ENCODE peak calls at places on chromosome 1, in seven cellular contexts. X is AG04450, N is stomach, Y is fibroblast of lung, G is esophagus muscularis mucosa, U is heart left ventricle, W is pancreas. K is an unnamed sample.

GRCh38 chr1:111045033-111045722 is 81.5 kb upstream of the LRIF1 start:
- DNase-seq in X (no peak), N (peak; percentile 76), Y (no peak), G (no peak), U (no peak), W (no peak), K (no peak)

GRCh38 chr1:33852711-33853110 is 11.2 kb upstream of the HMGB4 start:
- DNase-seq in X (no peak), N (no peak), Y (no peak), G (no peak), U (no peak), W (no peak), K (no peak)

GRCh38 chr1:56429288-56429687 is 150.1 kb downstream of the PLPP3 start:
- DNase-seq in X (no peak), N (no peak), Y (no peak), G (no peak), U (no peak), W (no peak), K (no peak)

GRCh38 chr1:224497714-224498573 is 63.3 kb upstream of the WDR26 start:
- DNase-seq in X (no peak), N (peak; percentile 36), Y (peak; percentile 93), G (no peak), U (no peak), W (no peak), K (peak; percentile 89)

GRCh38 chr1:228309548-228310067 is 97.0 kb downstream of the TRIM11 start:
- DNase-seq in X (no peak), N (peak; percentile 22), Y (no peak), G (no peak), U (no peak), W (no peak), K (no peak)

GRCh38 chr1:205239078-205239477 is 11.3 kb downstream of the TMCC2 start:
- DNase-seq in X (no peak), N (peak; percentile 10), Y (no peak), G (no peak), U (no peak), W (no peak), K (no peak)

GRCh38 chr1:53316058-53316741 is 11.7 kb downstream of the LRP8 start:
- DNase-seq in X (no peak), N (no peak), Y (no peak), G (no peak), U (no peak), W (no peak), K (no peak)

GRCh38 chr1:86860020-86860419 is 53.9 kb downstream of the SELENOF start:
- DNase-seq in X (no peak), N (no peak), Y (no peak), G (no peak), U (no peak), W (no peak), K (no peak)

GRCh38 chr1:223363856-223364684 is at the start of gene SUSD4:
- DNase-seq in X (no peak), N (peak; percentile 82), Y (peak; percentile 14), G (no peak), U (peak; percentile 29), W (peak; percentile 79), K (no peak)

GRCh38 chr1:198776602-198777029 is 137.8 kb downstream of the PTPRC start:
- DNase-seq in X (peak; percentile 67), N (no peak), Y (peak; percentile 99), G (no peak), U (peak; percentile 57), W (no peak), K (peak; percentile 97)

GRCh38 chr1:87864676-87865075 is 536.0 kb downstream of the LMO4 start:
- DNase-seq in X (no peak), N (no peak), Y (no peak), G (no peak), U (no peak), W (no peak), K (no peak)

GRCh38 chr1:147585640-147586383 is 44.5 kb downstream of the BCL9 start:
- DNase-seq in X (no peak), N (no peak), Y (peak; percentile 43), G (no peak), U (no peak), W (no peak), K (no peak)

GRCh38 chr1:91687452-91687851 is 186.8 kb downstream of the CDC7 start:
- DNase-seq in X (no peak), N (no peak), Y (no peak), G (peak; percentile 8), U (no peak), W (no peak), K (no peak)

GRCh38 chr1:13543451-13543911 is 29.7 kb upstream of the LRRC38 start:
- DNase-seq in X (no peak), N (no peak), Y (no peak), G (no peak), U (peak; percentile 51), W (no peak), K (no peak)

GRCh38 chr1:153401461-153401860 is 10.6 kb upstream of the S100A8 start:
- DNase-seq in X (no peak), N (no peak), Y (no peak), G (peak; percentile 75), U (no peak), W (no peak), K (no peak)

GRCh38 chr1:233440952-233441401 is 113.5 kb downstream of the MAP3K21 start:
- DNase-seq in X (no peak), N (no peak), Y (peak; percentile 68), G (no peak), U (no peak), W (no peak), K (peak; percentile 43)

GRCh38 chr1:22812993-22813790 is 102.6 kb downstream of the EPHB2 start:
- DNase-seq in X (no peak), N (no peak), Y (no peak), G (no peak), U (no peak), W (no peak), K (no peak)

GRCh38 chr1:241883159-241883558 is 35.2 kb downstream of the EXO1 start:
- DNase-seq in X (no peak), N (no peak), Y (no peak), G (no peak), U (no peak), W (no peak), K (no peak)

GRCh38 chr1:61220531-61220930 is 138.2 kb downstream of the NFIA start:
- DNase-seq in X (no peak), N (no peak), Y (peak; percentile 58), G (no peak), U (no peak), W (no peak), K (no peak)

GRCh38 chr1:78303620-78304019 is 187.2 kb upstream of the PTGFR start:
- DNase-seq in X (peak; percentile 69), N (no peak), Y (peak; percentile 96), G (no peak), U (peak; percentile 35), W (no peak), K (peak; percentile 66)

GRCh38 chr1:222106369-222106768 is 364.5 kb upstream of the DUSP10 start:
- DNase-seq in X (no peak), N (no peak), Y (no peak), G (peak; percentile 85), U (no peak), W (no peak), K (no peak)

GRCh38 chr1:46621930-46622329 is 5.3 kb upstream of the MOB3C start:
- DNase-seq in X (no peak), N (no peak), Y (no peak), G (no peak), U (no peak), W (no peak), K (no peak)

GRCh38 chr1:36446780-36447179 is 3.5 kb downstream of the OSCP1 start:
- DNase-seq in X (no peak), N (no peak), Y (no peak), G (no peak), U (no peak), W (no peak), K (no peak)

GRCh38 chr1:76082084-76082483 is 7.5 kb downstream of the ST6GALNAC3 start:
- DNase-seq in X (no peak), N (no peak), Y (no peak), G (no peak), U (no peak), W (no peak), K (no peak)

GRCh38 chr1:203860396-203860951 is 925 bp upstream of the SNRPE start:
- DNase-seq in X (no peak), N (peak; percentile 53), Y (peak; percentile 72), G (no peak), U (no peak), W (peak; percentile 67), K (no peak)

GRCh38 chr1:8247821-8248436 is 70.0 kb upstream of the SLC45A1 start:
- DNase-seq in X (no peak), N (no peak), Y (no peak), G (no peak), U (no peak), W (no peak), K (no peak)
- H3K27ac ChIP-seq in X (no peak overlapping the region), N (no peak overlapping the region), Y (no peak overlapping the region), G (no peak overlapping the region), U (no peak overlapping the region), W (peak overlapping the region; percentile 62), K (no peak overlapping the region)

DNA sequence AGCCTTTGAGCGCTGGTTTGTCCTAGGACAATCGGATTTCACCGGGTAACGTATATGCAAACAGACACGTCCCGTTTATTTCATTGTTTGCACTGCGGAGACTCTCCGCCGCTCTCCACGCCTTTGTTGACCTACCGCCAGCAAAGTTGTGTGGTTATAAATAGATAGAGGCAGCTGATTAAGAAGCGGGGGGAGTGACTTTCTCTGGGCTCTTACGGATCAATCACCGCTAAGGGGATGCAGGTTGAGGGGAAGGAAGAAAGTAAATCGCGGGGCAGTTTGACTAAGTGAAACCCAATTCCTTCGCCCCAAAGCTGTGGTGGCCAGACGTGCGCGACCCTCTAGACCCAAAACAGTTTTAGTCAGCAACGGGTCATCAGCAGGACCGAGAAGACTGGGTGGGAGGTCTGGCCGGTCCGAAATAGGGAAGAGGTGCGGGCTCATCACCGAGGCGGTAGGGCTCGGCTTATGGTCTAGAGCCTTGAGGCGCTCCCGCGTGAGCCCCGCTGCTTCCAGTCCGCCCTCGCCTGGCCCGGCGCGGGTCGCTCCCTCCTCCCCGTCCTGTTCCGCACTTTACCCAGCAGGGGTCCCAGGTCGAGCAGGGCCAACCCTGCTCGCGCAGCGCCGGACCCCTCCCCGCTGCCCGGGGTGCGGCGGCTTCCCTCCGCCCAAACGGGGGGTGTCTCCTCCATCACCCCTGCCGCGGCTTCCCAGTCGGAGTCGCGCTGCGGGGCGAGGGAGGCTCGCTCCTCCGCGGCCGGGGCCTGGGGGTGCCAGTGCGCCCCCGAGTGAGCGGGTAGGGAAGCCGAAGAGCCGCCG is 120.8 kb upstream of the RRP15 start:
- DNase-seq in X (no peak), N (no peak), Y (peak; percentile 26), G (no peak), U (peak; percentile 50), W (peak; percentile 19), K (peak; percentile 9)
- H3K27me3 ChIP-seq in X (peaks cover 54% of the 10 kb centered on the region), N (peaks cover 86% of the 10 kb centered on the region), Y (peaks cover 10% of the 10 kb centered on the region), G (no peaks in the 10 kb centered on the region), U (peaks cover 86% of the 10 kb centered on the region), W (peaks cover 43% of the 10 kb centered on the region), K (peaks cover 61% of the 10 kb centered on the region)

DNA sequence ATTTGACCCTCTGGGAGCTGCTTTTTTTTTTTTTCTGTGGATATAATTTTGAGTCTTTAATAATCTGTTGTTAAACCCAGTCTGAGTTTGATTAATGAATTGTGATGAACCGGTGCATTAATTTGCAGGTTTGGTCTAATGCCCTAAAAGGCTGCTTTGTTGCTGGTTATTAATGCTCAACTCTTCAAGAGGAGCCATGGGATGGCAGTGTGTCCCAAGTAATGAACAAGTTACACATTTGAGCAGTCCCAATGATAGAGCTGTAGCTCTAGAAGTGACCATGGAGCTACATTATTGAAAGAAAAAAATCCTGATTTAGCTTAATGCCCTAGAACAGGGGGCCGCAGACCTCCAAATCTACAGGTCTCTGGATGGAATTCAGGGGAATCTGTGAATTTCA is 53.1 kb downstream of the RWDD3 start:
- DNase-seq in X (no peak), N (no peak), Y (no peak), G (no peak), U (no peak), W (no peak), K (no peak)
- TF ChIP-seq CTCF in X (no peak), N (no peak), Y (no peak), G (no peak), U (no peak), W (no peak), K (no peak)

GRCh38 chr1:180560200-180560867 is 1.6 kb downstream of the OVAAL start:
- DNase-seq in X (no peak), N (peak; percentile 44), Y (no peak), G (no peak), U (no peak), W (peak; percentile 61), K (no peak)
- H3K27ac ChIP-seq in X (peak overlapping the region; percentile 54), N (no peak overlapping the region), Y (no peak overlapping the region), G (no peak overlapping the region), U (peak overlapping the region; percentile 23), W (no peak overlapping the region), K (no peak overlapping the region)